ENCODE peak calls at places on chromosome 18, in nine cellular contexts. F is AG04450; B is activated CD8-positive, alpha-beta memory T cell treated with anti-CD3 and anti-CD28 coated beads, Interleukin-2, amount 50 U/mL, for 4 hours; Y is GM04504; U is dorsolateral prefrontal cortex; C is osteocyte; T is activated T-helper 1 cell treated with anti-CD3 and anti-CD28 coated beads, Interleukin-2, amount 50 U/mL, for 16 hours; J is HuH-7; H is fibroblast of mammary gland. I is an unnamed sample.

GRCh38 chr18:72091369-72091768 is 452.8 kb downstream of the CBLN2 start:
- DNase-seq in J (no peak), C (no peak), Y (no peak), H (no peak), B (no peak), T (no peak), F (no peak), U (no peak), I (no peak)

GRCh38 chr18:59839241-59839640 is 60.6 kb upstream of the PMAIP1 start:
- DNase-seq in F (no peak), U (no peak), C (no peak), J (no peak), B (no peak), Y (no peak), T (no peak), H (no peak), I (no peak)

GRCh38 chr18:59501876-59502221 is 142.8 kb upstream of the LMAN1 start:
- DNase-seq in C (no peak), T (no peak), U (no peak), J (no peak), B (no peak), Y (no peak), F (no peak), H (no peak), I (no peak)

GRCh38 chr18:48167901-48168300 is 237.4 kb upstream of the SMAD2 start:
- DNase-seq in J (no peak), Y (no peak), B (no peak), T (no peak), H (no peak), U (no peak), F (no peak), C (no peak), I (no peak)

GRCh38 chr18:37657413-37657965 is 91.9 kb upstream of the CELF4 start:
- DNase-seq in J (no peak), F (no peak), C (no peak), B (no peak), Y (no peak), T (no peak), U (no peak), H (no peak), I (no peak)

GRCh38 chr18:77144451-77145118 is 12.0 kb upstream of the MBP start:
- DNase-seq in Y (no peak), J (no peak), C (peak), T (no peak), B (no peak), U (no peak), F (no peak), H (no peak), I (no peak)

GRCh38 chr18:8286303-8286702 is 322.9 kb upstream of the RAB12 start:
- DNase-seq in B (no peak), C (no peak), H (peak), Y (no peak), T (no peak), F (no peak), J (no peak), U (no peak), I (no peak)

GRCh38 chr18:48997985-48998831 is 47.4 kb upstream of the SMAD7 start:
- DNase-seq in T (no peak), F (peak), H (peak), J (no peak), B (no peak), U (no peak), Y (peak), C (peak), I (peak)

GRCh38 chr18:33761363-33761762 is 183.3 kb downstream of the ASXL3 start:
- DNase-seq in B (no peak), T (no peak), H (peak), C (no peak), Y (no peak), U (no peak), F (no peak), J (no peak), I (no peak)

GRCh38 chr18:13630869-13631268 is 95.5 kb downstream of the FAM210A start:
- DNase-seq in B (no peak), F (no peak), U (no peak), C (no peak), T (no peak), Y (no peak), J (no peak), H (no peak), I (no peak)

GRCh38 chr18:51890762-51891161 is 449.2 kb upstream of the DCC start:
- DNase-seq in C (no peak), U (no peak), F (no peak), T (no peak), Y (peak), H (no peak), J (no peak), B (no peak), I (peak)

GRCh38 chr18:46378126-46378863 is 274.1 kb downstream of the HAUS1 start:
- DNase-seq in T (no peak), J (no peak), F (no peak), Y (no peak), C (no peak), U (no peak), B (no peak), H (no peak), I (no peak)

GRCh38 chr18:29693334-29693733 is 1349.2 kb downstream of the DSC3 start:
- DNase-seq in U (no peak), T (no peak), F (no peak), H (no peak), Y (no peak), J (no peak), C (no peak), B (no peak), I (no peak)

GRCh38 chr18:50080932-50081560 is 113.9 kb downstream of the MYO5B start:
- DNase-seq in U (no peak), B (no peak), Y (no peak), T (no peak), J (no peak), H (no peak), F (no peak), C (no peak), I (no peak)

GRCh38 chr18:10490401-10491289 is 35.2 kb upstream of the NAPG start:
- DNase-seq in H (no peak), T (peak), F (no peak), B (peak), J (peak), C (no peak), U (peak), Y (no peak), I (no peak)

GRCh38 chr18:36158261-36158867 is 28.7 kb downstream of the ELP2 start:
- DNase-seq in C (no peak), T (no peak), B (no peak), Y (no peak), J (no peak), F (peak), H (peak), U (no peak), I (peak)

GRCh38 chr18:3538954-3539617 is 89.1 kb downstream of the TGIF1 start:
- DNase-seq in T (no peak), C (no peak), Y (no peak), F (no peak), J (no peak), H (no peak), B (no peak), U (no peak), I (no peak)

GRCh38 chr18:63236990-63237389 is 82.6 kb downstream of the BCL2 start:
- DNase-seq in T (no peak), J (no peak), H (peak), B (no peak), F (no peak), U (no peak), C (no peak), Y (no peak), I (no peak)

GRCh38 chr18:27627927-27628326 is 442.8 kb upstream of the CHST9 start:
- DNase-seq in F (no peak), Y (no peak), J (no peak), H (no peak), B (no peak), T (no peak), U (no peak), C (no peak), I (no peak)

I was measured in AG04449.